ENCODE peak calls at places on chromosomes 12 and 14, in seven cellular contexts. One of them, this sample, is unnamed.

GRCh38 chr12:18145924-18146323 is 55.9 kb upstream of the RERGL start:
- DNase-seq in hepatocyte: no peak
- DNase-seq in neuronal stem cell: no peak
- DNase-seq in stomach: no peak
- DNase-seq in A549: no peak
- DNase-seq in Panc1: no peak
- DNase-seq in psoas muscle: no peak
- DNase-seq in this sample: no peak

GRCh38 chr14:61462566-61463195 is 141.3 kb downstream of the PRKCH start:
- DNase-seq in psoas muscle: no peak
- DNase-seq in Panc1: no peak
- DNase-seq in hepatocyte: peak; percentile 55
- DNase-seq in neuronal stem cell: no peak
- DNase-seq in A549: no peak
- DNase-seq in stomach: no peak
- DNase-seq in this sample: peak; percentile 50

GRCh38 chr12:98635657-98636323 is 8.8 kb downstream of the IKBIP start:
- DNase-seq in neuronal stem cell: no peak
- DNase-seq in psoas muscle: no peak
- DNase-seq in A549: peak; percentile 20
- DNase-seq in stomach: no peak
- DNase-seq in Panc1: no peak
- DNase-seq in hepatocyte: no peak
- DNase-seq in this sample: no peak

GRCh38 chr14:61430066-61430757 is 108.8 kb downstream of the PRKCH start:
- DNase-seq in stomach: no peak
- DNase-seq in psoas muscle: no peak
- DNase-seq in Panc1: no peak
- DNase-seq in A549: no peak
- DNase-seq in neuronal stem cell: no peak
- DNase-seq in hepatocyte: no peak
- DNase-seq in this sample: no peak

GRCh38 chr14:99131632-99132271 is 140.2 kb downstream of the BCL11B start:
- DNase-seq in hepatocyte: no peak
- DNase-seq in neuronal stem cell: no peak
- DNase-seq in A549: no peak
- DNase-seq in stomach: peak; percentile 10
- DNase-seq in psoas muscle: no peak
- DNase-seq in Panc1: no peak
- DNase-seq in this sample: no peak

GRCh38 chr12:127343941-127344340 is 923.0 kb upstream of the TMEM132C start:
- DNase-seq in hepatocyte: no peak
- DNase-seq in neuronal stem cell: no peak
- DNase-seq in stomach: no peak
- DNase-seq in Panc1: no peak
- DNase-seq in A549: no peak
- DNase-seq in psoas muscle: no peak
- DNase-seq in this sample: no peak

GRCh38 chr14:71658261-71658860 is 273.9 kb upstream of the RGS6 start:
- DNase-seq in stomach: no peak
- DNase-seq in neuronal stem cell: no peak
- DNase-seq in hepatocyte: no peak
- DNase-seq in A549: no peak
- DNase-seq in Panc1: no peak
- DNase-seq in psoas muscle: no peak
- DNase-seq in this sample: no peak

GRCh38 chr12:77521458-77522115 is 309.1 kb upstream of the NAV3 start:
- DNase-seq in psoas muscle: no peak
- DNase-seq in Panc1: no peak
- DNase-seq in stomach: no peak
- DNase-seq in A549: no peak
- DNase-seq in neuronal stem cell: no peak
- DNase-seq in hepatocyte: no peak
- DNase-seq in this sample: no peak

GRCh38 chr14:24430143-24430681 is 458 bp downstream of the KHNYN start:
- DNase-seq in stomach: peak; percentile 72
- DNase-seq in hepatocyte: peak; percentile 90
- DNase-seq in Panc1: no peak
- DNase-seq in psoas muscle: peak; percentile 85
- DNase-seq in A549: peak; percentile 74
- DNase-seq in neuronal stem cell: peak; percentile 42
- DNase-seq in this sample: peak; percentile 81

GRCh38 chr14:29584992-29585391 is 342.7 kb downstream of the PRKD1 start:
- DNase-seq in A549: no peak
- DNase-seq in hepatocyte: peak; percentile 70
- DNase-seq in Panc1: no peak
- DNase-seq in neuronal stem cell: peak; percentile 30
- DNase-seq in stomach: no peak
- DNase-seq in psoas muscle: peak; percentile 23
- DNase-seq in this sample: no peak

GRCh38 chr12:11307143-11307542 is 3.1 kb downstream of the PRB4 start:
- DNase-seq in psoas muscle: no peak
- DNase-seq in A549: no peak
- DNase-seq in stomach: no peak
- DNase-seq in neuronal stem cell: no peak
- DNase-seq in hepatocyte: no peak
- DNase-seq in Panc1: no peak
- DNase-seq in this sample: no peak

GRCh38 chr12:6383572-6384498 is at the start of gene LTBR:
- DNase-seq in A549: peak; percentile 83
- DNase-seq in neuronal stem cell: no peak
- DNase-seq in hepatocyte: peak; percentile 95
- DNase-seq in Panc1: no peak
- DNase-seq in psoas muscle: peak; percentile 99
- DNase-seq in stomach: peak; percentile 97
- DNase-seq in this sample: peak; percentile 96

GRCh38 chr12:43951286-43951685 is 115.4 kb downstream of the TMEM117 start:
- DNase-seq in psoas muscle: no peak
- DNase-seq in Panc1: no peak
- DNase-seq in stomach: no peak
- DNase-seq in A549: no peak
- DNase-seq in neuronal stem cell: no peak
- DNase-seq in hepatocyte: no peak
- DNase-seq in this sample: no peak

GRCh38 chr14:63175531-63175930 is 28.7 kb upstream of the RHOJ start:
- DNase-seq in stomach: no peak
- DNase-seq in hepatocyte: no peak
- DNase-seq in psoas muscle: no peak
- DNase-seq in neuronal stem cell: no peak
- DNase-seq in Panc1: no peak
- DNase-seq in A549: no peak
- DNase-seq in this sample: no peak

GRCh38 chr14:83689265-83689664 is 1840.7 kb upstream of the FLRT2 start:
- DNase-seq in stomach: no peak
- DNase-seq in psoas muscle: no peak
- DNase-seq in hepatocyte: no peak
- DNase-seq in Panc1: no peak
- DNase-seq in A549: no peak
- DNase-seq in neuronal stem cell: no peak
- DNase-seq in this sample: no peak

GRCh38 chr12:46556105-46556559 is 183.6 kb upstream of the SLC38A2 start:
- DNase-seq in Panc1: peak; percentile 77
- DNase-seq in stomach: no peak
- DNase-seq in A549: peak; percentile 19
- DNase-seq in neuronal stem cell: no peak
- DNase-seq in psoas muscle: no peak
- DNase-seq in hepatocyte: no peak
- DNase-seq in this sample: no peak

GRCh38 chr14:20680363-20680762 is 4.0 kb upstream of the RNASE4 start:
- DNase-seq in neuronal stem cell: no peak
- DNase-seq in psoas muscle: no peak
- DNase-seq in Panc1: no peak
- DNase-seq in A549: no peak
- DNase-seq in hepatocyte: no peak
- DNase-seq in stomach: no peak
- DNase-seq in this sample: no peak

GRCh38 chr12:83758889-83759631 is 1072.4 kb downstream of the TMTC2 start:
- DNase-seq in Panc1: no peak
- DNase-seq in A549: no peak
- DNase-seq in stomach: no peak
- DNase-seq in neuronal stem cell: no peak
- DNase-seq in hepatocyte: no peak
- DNase-seq in psoas muscle: no peak
- DNase-seq in this sample: no peak

DNA sequence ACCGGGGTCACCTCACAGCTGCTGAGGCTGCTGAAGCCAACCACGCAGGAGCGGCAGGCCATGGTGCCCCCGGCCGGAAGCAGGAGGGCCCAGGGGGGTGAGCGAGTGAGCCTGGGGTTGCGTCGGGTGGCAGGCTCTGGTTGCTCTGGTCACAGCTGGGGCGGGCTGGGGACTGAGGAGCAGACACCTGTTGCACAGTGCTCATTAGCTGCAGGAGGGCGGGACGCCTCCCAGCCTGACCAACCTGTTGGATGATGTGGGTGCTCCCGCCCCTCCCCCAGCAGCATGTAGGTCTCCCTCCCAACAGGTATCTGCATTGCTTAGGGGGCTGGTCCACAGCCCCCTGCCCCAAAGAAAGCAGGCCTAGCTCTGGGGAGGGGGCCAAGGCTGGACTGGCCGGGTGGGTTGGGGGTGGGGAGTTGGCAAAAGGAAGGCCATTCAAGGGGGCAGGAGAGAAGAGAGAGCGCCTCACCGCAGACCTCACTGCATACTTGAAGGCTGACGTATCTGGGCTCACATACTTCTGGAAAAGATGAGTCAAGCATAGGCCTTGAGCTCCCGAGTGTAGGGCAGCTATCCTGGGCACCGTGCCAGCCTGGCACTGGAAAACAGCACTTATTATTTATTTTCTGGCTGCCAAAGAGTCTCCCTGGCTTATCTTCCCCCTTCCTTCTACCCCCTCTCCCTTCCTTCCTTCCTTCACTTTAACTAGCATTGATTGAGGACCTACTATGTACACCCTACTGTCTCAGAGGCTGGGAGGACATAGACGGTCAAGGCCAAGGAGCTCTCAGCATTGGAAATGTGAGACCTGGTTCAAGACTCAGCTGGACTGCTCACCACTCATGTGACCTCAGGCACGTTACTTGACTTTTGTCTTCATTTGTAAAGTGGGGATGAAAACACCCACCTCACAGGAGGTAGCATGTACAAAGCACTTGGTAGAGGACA is at the start of gene KRT80:
- DNase-seq in stomach: peak; percentile 89
- DNase-seq in neuronal stem cell: no peak
- DNase-seq in A549: peak; percentile 99
- DNase-seq in psoas muscle: peak; percentile 86
- DNase-seq in hepatocyte: peak; percentile 94
- DNase-seq in Panc1: peak; percentile 96
- DNase-seq in this sample: peak; percentile 88
- H3K4me3 ChIP-seq in stomach: no peak within 1 kb of the TSS
- H3K4me3 ChIP-seq in neuronal stem cell: no peak within 1 kb of the TSS
- H3K4me3 ChIP-seq in A549: peak within 1 kb of the TSS; percentile 64
- H3K4me3 ChIP-seq in psoas muscle: no peak within 1 kb of the TSS
- H3K4me3 ChIP-seq in hepatocyte: no peak within 1 kb of the TSS
- H3K4me3 ChIP-seq in Panc1: peak within 1 kb of the TSS; percentile 67
- H3K4me3 ChIP-seq in this sample: no peak within 1 kb of the TSS

DNA sequence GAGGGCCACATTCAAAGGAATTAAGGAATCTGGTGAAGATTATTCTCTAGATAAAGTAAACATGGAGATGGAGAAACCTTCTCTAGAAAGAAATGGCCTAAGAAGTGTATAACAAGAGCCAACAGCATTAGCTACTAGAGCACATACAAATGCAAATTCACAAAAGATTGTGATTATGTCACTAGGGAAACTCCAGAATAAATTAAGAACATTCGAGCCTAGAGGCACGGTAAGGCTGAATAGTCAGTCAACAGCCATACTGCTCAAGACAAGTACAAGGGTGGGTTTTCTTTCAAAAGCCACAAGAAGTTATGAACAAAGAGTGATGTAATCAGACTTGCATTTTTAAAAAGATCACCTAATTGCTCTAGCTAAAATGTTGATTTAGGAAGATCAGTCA is 25.4 kb downstream of the PPP4R3A start:
- DNase-seq in psoas muscle: no peak
- DNase-seq in Panc1: no peak
- DNase-seq in neuronal stem cell: no peak
- DNase-seq in A549: no peak
- DNase-seq in stomach: no peak
- DNase-seq in hepatocyte: no peak
- DNase-seq in this sample: no peak
- H3K27ac ChIP-seq in psoas muscle: no peak overlapping the region
- H3K27ac ChIP-seq in Panc1: no peak overlapping the region
- H3K27ac ChIP-seq in neuronal stem cell: no peak overlapping the region
- H3K27ac ChIP-seq in A549: no peak overlapping the region
- H3K27ac ChIP-seq in stomach: no peak overlapping the region
- H3K27ac ChIP-seq in hepatocyte: no peak overlapping the region
- H3K27ac ChIP-seq in this sample: no peak overlapping the region

GRCh38 chr12:38507839-38508238 is 191.3 kb downstream of the ALG10B start:
- DNase-seq in psoas muscle: no peak
- DNase-seq in hepatocyte: no peak
- DNase-seq in Panc1: no peak
- DNase-seq in A549: no peak
- DNase-seq in stomach: no peak
- DNase-seq in neuronal stem cell: no peak
- DNase-seq in this sample: no peak
- H3K4me1 ChIP-seq in psoas muscle: no peaks in the 10 kb centered on the region
- H3K4me1 ChIP-seq in hepatocyte: no peaks in the 10 kb centered on the region
- H3K4me1 ChIP-seq in Panc1: no peaks in the 10 kb centered on the region
- H3K4me1 ChIP-seq in A549: no peaks in the 10 kb centered on the region
- H3K4me1 ChIP-seq in stomach: no peaks in the 10 kb centered on the region
- H3K4me1 ChIP-seq in neuronal stem cell: peaks cover 5% of the 10 kb centered on the region
- H3K4me1 ChIP-seq in this sample: no peaks in the 10 kb centered on the region

GRCh38 chr12:62878211-62878610 is 56.7 kb downstream of the PPM1H start:
- DNase-seq in neuronal stem cell: no peak
- DNase-seq in hepatocyte: no peak
- DNase-seq in Panc1: no peak
- DNase-seq in psoas muscle: no peak
- DNase-seq in A549: no peak
- DNase-seq in stomach: no peak
- DNase-seq in this sample: no peak

GRCh38 chr12:62885242-62885641 is 49.7 kb downstream of the PPM1H start:
- DNase-seq in hepatocyte: no peak
- DNase-seq in stomach: no peak
- DNase-seq in neuronal stem cell: no peak
- DNase-seq in Panc1: no peak
- DNase-seq in psoas muscle: no peak
- DNase-seq in A549: no peak
- DNase-seq in this sample: no peak

GRCh38 chr12:62879691-62880090 is 55.3 kb downstream of the PPM1H start:
- DNase-seq in neuronal stem cell: no peak
- DNase-seq in A549: no peak
- DNase-seq in stomach: no peak
- DNase-seq in psoas muscle: no peak
- DNase-seq in hepatocyte: no peak
- DNase-seq in Panc1: no peak
- DNase-seq in this sample: no peak

GRCh38 chr12:62882696-62883095 is 52.3 kb downstream of the PPM1H start:
- DNase-seq in stomach: no peak
- DNase-seq in neuronal stem cell: no peak
- DNase-seq in psoas muscle: no peak
- DNase-seq in hepatocyte: no peak
- DNase-seq in A549: no peak
- DNase-seq in Panc1: no peak
- DNase-seq in this sample: no peak

DNA sequence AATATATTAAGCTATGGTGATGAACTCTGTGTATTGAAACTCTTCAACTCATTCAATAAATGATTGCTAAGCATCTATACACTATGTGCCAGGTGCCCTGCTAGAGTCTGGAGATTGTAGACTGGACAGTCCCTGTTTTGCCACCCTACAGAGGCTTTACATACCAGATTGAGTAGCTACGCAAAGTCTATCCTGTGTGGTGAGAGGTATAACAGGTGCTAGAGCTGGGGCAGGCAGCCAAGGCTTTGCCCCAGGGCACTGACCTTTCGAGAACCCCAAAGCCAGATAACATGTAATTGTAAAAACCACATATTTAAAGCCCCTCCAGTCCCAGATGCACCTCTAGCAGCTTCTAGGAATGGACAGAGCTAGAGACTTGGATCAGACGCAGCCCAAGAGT is 52.8 kb downstream of the PPM1H start:
- DNase-seq in psoas muscle: no peak
- DNase-seq in stomach: no peak
- DNase-seq in Panc1: no peak
- DNase-seq in neuronal stem cell: no peak
- DNase-seq in A549: no peak
- DNase-seq in hepatocyte: no peak
- DNase-seq in this sample: no peak
- H3K4me3 ChIP-seq in psoas muscle: no peak overlapping the region
- H3K4me3 ChIP-seq in stomach: no peak overlapping the region
- H3K4me3 ChIP-seq in Panc1: no peak overlapping the region
- H3K4me3 ChIP-seq in neuronal stem cell: no peak overlapping the region
- H3K4me3 ChIP-seq in A549: no peak overlapping the region
- H3K4me3 ChIP-seq in hepatocyte: no peak overlapping the region
- H3K4me3 ChIP-seq in this sample: no peak overlapping the region